ENCODE peak calls at places on chromosomes 6 and 20, in six cellular contexts. One of them, this sample, is unnamed.

GRCh38 chr20:4869290-4870193 is 131.8 kb downstream of the SLC23A2 start:
- DNase-seq in Calu3: no peak
- DNase-seq in uterus: no peak
- DNase-seq in thyroid gland: no peak
- DNase-seq in SK-N-SH: no peak
- DNase-seq in GM13977: no peak
- DNase-seq in this sample: no peak

GRCh38 chr6:123909989-123910388 is 106.3 kb downstream of the NKAIN2 start:
- DNase-seq in Calu3: no peak
- DNase-seq in GM13977: no peak
- DNase-seq in uterus: no peak
- DNase-seq in thyroid gland: no peak
- DNase-seq in SK-N-SH: no peak
- DNase-seq in this sample: no peak

GRCh38 chr6:20811112-20811746 is 277.0 kb downstream of the CDKAL1 start:
- DNase-seq in GM13977: no peak
- DNase-seq in uterus: no peak
- DNase-seq in Calu3: peak
- DNase-seq in SK-N-SH: no peak
- DNase-seq in thyroid gland: no peak
- DNase-seq in this sample: peak

GRCh38 chr20:57308451-57309410 is 20.9 kb upstream of the SPO11 start:
- DNase-seq in GM13977: no peak
- DNase-seq in thyroid gland: no peak
- DNase-seq in SK-N-SH: no peak
- DNase-seq in Calu3: no peak
- DNase-seq in uterus: no peak
- DNase-seq in this sample: no peak

GRCh38 chr20:13270211-13270610 is 49.1 kb downstream of the ISM1 start:
- DNase-seq in GM13977: no peak
- DNase-seq in thyroid gland: no peak
- DNase-seq in uterus: no peak
- DNase-seq in Calu3: no peak
- DNase-seq in SK-N-SH: no peak
- DNase-seq in this sample: no peak

GRCh38 chr6:14464049-14464448 is 346.5 kb downstream of the CD83 start:
- DNase-seq in Calu3: no peak
- DNase-seq in SK-N-SH: no peak
- DNase-seq in uterus: no peak
- DNase-seq in GM13977: no peak
- DNase-seq in thyroid gland: no peak
- DNase-seq in this sample: no peak

GRCh38 chr6:16766043-16766521 is 4.8 kb upstream of the ATXN1 start:
- DNase-seq in SK-N-SH: no peak
- DNase-seq in GM13977: peak
- DNase-seq in uterus: no peak
- DNase-seq in thyroid gland: no peak
- DNase-seq in Calu3: peak
- DNase-seq in this sample: no peak

GRCh38 chr6:40671338-40672050 is 84.3 kb upstream of the LRFN2 start:
- DNase-seq in Calu3: no peak
- DNase-seq in GM13977: no peak
- DNase-seq in SK-N-SH: no peak
- DNase-seq in uterus: no peak
- DNase-seq in thyroid gland: peak
- DNase-seq in this sample: no peak

GRCh38 chr6:41428995-41429417 is 93.6 kb downstream of the NCR2 start:
- DNase-seq in uterus: peak
- DNase-seq in Calu3: peak
- DNase-seq in thyroid gland: peak
- DNase-seq in GM13977: no peak
- DNase-seq in SK-N-SH: no peak
- DNase-seq in this sample: no peak

GRCh38 chr6:14807130-14807529 is 438.7 kb upstream of the JARID2 start:
- DNase-seq in SK-N-SH: no peak
- DNase-seq in GM13977: no peak
- DNase-seq in uterus: no peak
- DNase-seq in thyroid gland: no peak
- DNase-seq in Calu3: no peak
- DNase-seq in this sample: no peak

GRCh38 chr6:69816017-69816416 is 19.2 kb upstream of the LMBRD1 start:
- DNase-seq in SK-N-SH: no peak
- DNase-seq in uterus: no peak
- DNase-seq in Calu3: no peak
- DNase-seq in thyroid gland: no peak
- DNase-seq in GM13977: no peak
- DNase-seq in this sample: no peak

GRCh38 chr20:44651507-44652373 is at the start of gene ADA:
- DNase-seq in thyroid gland: peak
- DNase-seq in uterus: peak
- DNase-seq in SK-N-SH: peak
- DNase-seq in GM13977: peak
- DNase-seq in Calu3: peak
- DNase-seq in this sample: peak
- TF ChIP-seq CTCF in thyroid gland: no peak
- TF ChIP-seq CTCF in uterus: no peak
- TF ChIP-seq CTCF in SK-N-SH: no peak
- TF ChIP-seq CTCF in GM13977: no peak
- TF ChIP-seq CTCF in Calu3: peak
- TF ChIP-seq CTCF in this sample: no peak

DNA sequence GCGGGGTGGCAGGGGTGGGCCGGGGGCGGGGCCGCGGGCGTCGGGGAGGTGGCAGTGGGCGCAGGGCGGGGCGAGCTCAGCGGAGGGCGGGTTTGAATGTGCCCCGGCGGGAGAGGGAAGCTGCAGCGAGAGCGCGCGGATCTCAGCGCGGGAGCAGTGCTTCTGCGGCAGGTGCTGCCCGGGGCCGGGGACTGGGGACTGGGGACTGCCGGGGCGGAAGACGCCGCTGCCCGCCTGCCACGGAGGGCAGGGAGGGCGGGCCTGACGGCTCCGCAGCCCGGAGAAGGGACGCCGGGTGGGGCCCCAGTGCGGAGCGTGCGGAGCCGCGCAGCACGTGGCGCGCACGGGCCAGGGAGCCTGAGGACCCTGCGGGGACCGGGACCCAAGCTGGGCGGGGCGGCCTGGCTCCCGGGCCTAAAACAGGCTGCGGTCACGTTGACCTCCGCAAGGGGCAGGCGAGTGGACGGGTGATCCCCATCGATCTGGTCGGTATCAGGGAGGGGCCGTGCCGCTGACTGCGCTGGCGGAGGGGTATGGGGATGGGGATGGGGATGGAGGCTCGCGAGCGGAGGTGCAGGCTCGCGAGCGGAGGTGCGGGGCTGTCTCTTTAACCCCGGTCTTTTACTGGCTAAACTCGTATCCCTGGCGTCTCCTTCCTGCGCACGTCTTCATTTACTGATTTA is at the start of gene SLC29A1:
- DNase-seq in thyroid gland: peak
- DNase-seq in uterus: peak
- DNase-seq in GM13977: peak
- DNase-seq in Calu3: peak
- DNase-seq in SK-N-SH: peak
- DNase-seq in this sample: peak
- TF ChIP-seq CTCF in thyroid gland: no peak
- TF ChIP-seq CTCF in uterus: no peak
- TF ChIP-seq CTCF in GM13977: no peak
- TF ChIP-seq CTCF in Calu3: peak
- TF ChIP-seq CTCF in SK-N-SH: no peak
- TF ChIP-seq CTCF in this sample: peak

GRCh38 chr20:25299801-25300200 is 51.9 kb downstream of the PYGB start:
- DNase-seq in GM13977: no peak
- DNase-seq in uterus: no peak
- DNase-seq in thyroid gland: no peak
- DNase-seq in SK-N-SH: no peak
- DNase-seq in Calu3: no peak
- DNase-seq in this sample: no peak
- TF ChIP-seq CTCF in GM13977: no peak
- TF ChIP-seq CTCF in uterus: no peak
- TF ChIP-seq CTCF in thyroid gland: no peak
- TF ChIP-seq CTCF in SK-N-SH: no peak
- TF ChIP-seq CTCF in Calu3: no peak
- TF ChIP-seq CTCF in this sample: no peak

DNA sequence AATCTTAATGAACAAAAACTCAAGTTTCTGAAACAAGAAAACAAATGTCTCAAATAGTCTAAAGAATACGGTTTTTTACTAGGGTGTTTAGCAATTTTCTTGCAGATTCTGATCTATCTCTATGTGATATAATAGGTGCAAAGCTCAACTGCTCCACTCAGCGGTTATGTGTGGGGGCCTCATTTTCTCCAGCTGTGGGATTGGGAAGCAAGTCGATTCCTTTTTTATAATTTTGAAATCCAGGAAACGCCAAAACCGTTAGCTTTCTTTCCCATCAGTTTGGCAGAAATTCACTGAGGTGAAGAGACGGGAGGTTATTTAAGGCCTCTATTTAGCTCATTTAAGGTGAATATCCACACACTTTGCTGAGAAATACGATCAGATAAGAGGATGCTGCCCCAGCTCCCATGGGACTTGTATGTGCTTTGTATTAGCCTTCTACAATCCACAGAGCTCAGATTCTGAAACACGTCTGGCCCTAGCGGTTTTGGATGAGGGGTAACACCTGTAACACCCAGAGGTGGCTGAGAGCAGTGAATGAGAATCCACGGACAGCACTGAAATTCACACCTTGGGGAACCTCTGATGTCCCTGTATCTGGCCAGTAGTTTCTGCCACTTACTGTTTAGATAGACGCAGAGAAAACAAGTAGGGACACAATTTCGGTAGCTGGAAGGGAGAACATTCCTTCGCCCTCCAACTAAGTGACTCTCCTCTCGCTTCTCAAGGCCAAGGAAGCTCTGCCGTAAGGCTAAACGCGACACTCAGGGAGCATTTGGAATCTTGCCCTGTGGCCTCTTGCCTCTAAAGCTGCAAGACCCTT is 6.6 kb upstream of the BCAS4 start:
- DNase-seq in GM13977: no peak
- DNase-seq in SK-N-SH: peak
- DNase-seq in uterus: peak
- DNase-seq in Calu3: peak
- DNase-seq in thyroid gland: no peak
- DNase-seq in this sample: no peak
- TF ChIP-seq CTCF in GM13977: no peak
- TF ChIP-seq CTCF in SK-N-SH: peak
- TF ChIP-seq CTCF in uterus: peak
- TF ChIP-seq CTCF in Calu3: peak
- TF ChIP-seq CTCF in thyroid gland: peak
- TF ChIP-seq CTCF in this sample: no peak

This sample was measured in endothelial cell.